ENCODE peak calls at places on chromosome 22, in seven cellular contexts. One of them, this sample, is unnamed.

GRCh38 chr22:28023036-28023435 is 104.0 kb upstream of the PITPNB start:
- DNase-seq in A549: no peak
- DNase-seq in H1: no peak
- DNase-seq in stomach: no peak
- DNase-seq in upper lobe of left lung: no peak
- DNase-seq in HepG2: no peak
- DNase-seq in transverse colon: no peak
- DNase-seq in this sample: peak; percentile 37

GRCh38 chr22:29393019-29393608 is 4.7 kb upstream of the AP1B1 start:
- DNase-seq in A549: no peak
- DNase-seq in H1: no peak
- DNase-seq in stomach: no peak
- DNase-seq in upper lobe of left lung: no peak
- DNase-seq in HepG2: no peak
- DNase-seq in transverse colon: no peak
- DNase-seq in this sample: no peak

GRCh38 chr22:25216230-25216629 is 3.2 kb upstream of the CRYBB2 start:
- DNase-seq in A549: no peak
- DNase-seq in H1: no peak
- DNase-seq in stomach: no peak
- DNase-seq in upper lobe of left lung: no peak
- DNase-seq in HepG2: no peak
- DNase-seq in transverse colon: no peak
- DNase-seq in this sample: no peak

GRCh38 chr22:43882122-43882767 is 9.6 kb downstream of the PNPLA5 start:
- DNase-seq in A549: no peak
- DNase-seq in H1: no peak
- DNase-seq in stomach: no peak
- DNase-seq in upper lobe of left lung: no peak
- DNase-seq in HepG2: no peak
- DNase-seq in transverse colon: no peak
- DNase-seq in this sample: no peak

GRCh38 chr22:47107431-47107830 is 345.0 kb downstream of the TBC1D22A start:
- DNase-seq in A549: no peak
- DNase-seq in H1: no peak
- DNase-seq in stomach: no peak
- DNase-seq in upper lobe of left lung: no peak
- DNase-seq in HepG2: no peak
- DNase-seq in transverse colon: no peak
- DNase-seq in this sample: no peak

GRCh38 chr22:27801616-27802388 is at the start of gene MN1:
- DNase-seq in A549: peak; percentile 65
- DNase-seq in H1: peak; percentile 87
- DNase-seq in stomach: peak; percentile 48
- DNase-seq in upper lobe of left lung: no peak
- DNase-seq in HepG2: no peak
- DNase-seq in transverse colon: peak; percentile 25
- DNase-seq in this sample: no peak

GRCh38 chr22:25966448-25966913 is 202.8 kb upstream of the SEZ6L start:
- DNase-seq in A549: no peak
- DNase-seq in H1: no peak
- DNase-seq in stomach: no peak
- DNase-seq in upper lobe of left lung: no peak
- DNase-seq in HepG2: no peak
- DNase-seq in transverse colon: no peak
- DNase-seq in this sample: no peak

GRCh38 chr22:25419247-25420113 is 145.0 kb upstream of the GRK3 start:
- DNase-seq in A549: no peak
- DNase-seq in H1: no peak
- DNase-seq in stomach: no peak
- DNase-seq in upper lobe of left lung: peak; percentile 84
- DNase-seq in HepG2: peak; percentile 37
- DNase-seq in transverse colon: peak; percentile 38
- DNase-seq in this sample: no peak

GRCh38 chr22:30169002-30169401 is 77.6 kb downstream of the LIF start:
- DNase-seq in A549: no peak
- DNase-seq in H1: no peak
- DNase-seq in stomach: no peak
- DNase-seq in upper lobe of left lung: no peak
- DNase-seq in HepG2: no peak
- DNase-seq in transverse colon: no peak
- DNase-seq in this sample: no peak

GRCh38 chr22:33539902-33540751 is 380.1 kb downstream of the LARGE1 start:
- DNase-seq in A549: peak; percentile 58
- DNase-seq in H1: no peak
- DNase-seq in stomach: peak; percentile 86
- DNase-seq in upper lobe of left lung: peak; percentile 43
- DNase-seq in HepG2: peak; percentile 100
- DNase-seq in transverse colon: peak; percentile 73
- DNase-seq in this sample: peak; percentile 81

GRCh38 chr22:18031670-18032454 is 7.5 kb upstream of the MICAL3 start:
- DNase-seq in A549: peak; percentile 48
- DNase-seq in H1: no peak
- DNase-seq in stomach: no peak
- DNase-seq in upper lobe of left lung: no peak
- DNase-seq in HepG2: no peak
- DNase-seq in transverse colon: no peak
- DNase-seq in this sample: no peak

GRCh38 chr22:19473578-19473977 is 5.4 kb downstream of the UFD1 start:
- DNase-seq in A549: no peak
- DNase-seq in H1: no peak
- DNase-seq in stomach: no peak
- DNase-seq in upper lobe of left lung: no peak
- DNase-seq in HepG2: no peak
- DNase-seq in transverse colon: no peak
- DNase-seq in this sample: no peak

GRCh38 chr22:47371263-47372090 is 609.0 kb downstream of the TBC1D22A start:
- DNase-seq in A549: no peak
- DNase-seq in H1: no peak
- DNase-seq in stomach: peak; percentile 16
- DNase-seq in upper lobe of left lung: peak; percentile 6
- DNase-seq in HepG2: no peak
- DNase-seq in transverse colon: no peak
- DNase-seq in this sample: no peak

GRCh38 chr22:23527971-23528740 is 51.9 kb downstream of the IGLL1 start:
- DNase-seq in A549: no peak
- DNase-seq in H1: no peak
- DNase-seq in stomach: no peak
- DNase-seq in upper lobe of left lung: no peak
- DNase-seq in HepG2: no peak
- DNase-seq in transverse colon: no peak
- DNase-seq in this sample: peak; percentile 65

GRCh38 chr22:22520020-22520656 is at the start of gene ZNF280A:
- DNase-seq in A549: peak; percentile 67
- DNase-seq in H1: no peak
- DNase-seq in stomach: no peak
- DNase-seq in upper lobe of left lung: no peak
- DNase-seq in HepG2: peak; percentile 94
- DNase-seq in transverse colon: no peak
- DNase-seq in this sample: no peak

GRCh38 chr22:45844009-45844408 is 133.0 kb downstream of the WNT7B start:
- DNase-seq in A549: no peak
- DNase-seq in H1: no peak
- DNase-seq in stomach: no peak
- DNase-seq in upper lobe of left lung: no peak
- DNase-seq in HepG2: no peak
- DNase-seq in transverse colon: no peak
- DNase-seq in this sample: no peak

GRCh38 chr22:33894515-33894914 is 25.8 kb downstream of the LARGE1 start:
- DNase-seq in A549: no peak
- DNase-seq in H1: no peak
- DNase-seq in stomach: no peak
- DNase-seq in upper lobe of left lung: no peak
- DNase-seq in HepG2: peak; percentile 34
- DNase-seq in transverse colon: no peak
- DNase-seq in this sample: no peak

GRCh38 chr22:45451988-45452387 is 38.5 kb downstream of the RIBC2 start:
- DNase-seq in A549: no peak
- DNase-seq in H1: no peak
- DNase-seq in stomach: no peak
- DNase-seq in upper lobe of left lung: no peak
- DNase-seq in HepG2: no peak
- DNase-seq in transverse colon: no peak
- DNase-seq in this sample: no peak

GRCh38 chr22:31943206-31943975 is 944 bp upstream of the YWHAH start:
- DNase-seq in A549: no peak
- DNase-seq in H1: no peak
- DNase-seq in stomach: no peak
- DNase-seq in upper lobe of left lung: no peak
- DNase-seq in HepG2: no peak
- DNase-seq in transverse colon: no peak
- DNase-seq in this sample: no peak

GRCh38 chr22:31945478-31945815 is 1.1 kb downstream of the YWHAH start:
- DNase-seq in A549: no peak
- DNase-seq in H1: no peak
- DNase-seq in stomach: no peak
- DNase-seq in upper lobe of left lung: no peak
- DNase-seq in HepG2: no peak
- DNase-seq in transverse colon: peak; percentile 26
- DNase-seq in this sample: no peak

GRCh38 chr22:31945971-31946680 is 1.8 kb downstream of the YWHAH start:
- DNase-seq in A549: no peak
- DNase-seq in H1: no peak
- DNase-seq in stomach: no peak
- DNase-seq in upper lobe of left lung: peak; percentile 49
- DNase-seq in HepG2: no peak
- DNase-seq in transverse colon: no peak
- DNase-seq in this sample: no peak

GRCh38 chr22:31944700-31945477 is 554 bp downstream of the YWHAH start:
- DNase-seq in A549: peak; percentile 16
- DNase-seq in H1: peak; percentile 71
- DNase-seq in stomach: peak; percentile 52
- DNase-seq in upper lobe of left lung: peak; percentile 50
- DNase-seq in HepG2: no peak
- DNase-seq in transverse colon: peak; percentile 60
- DNase-seq in this sample: peak; percentile 81

GRCh38 chr22:31943976-31944699 is at the start of gene YWHAH:
- DNase-seq in A549: peak; percentile 83
- DNase-seq in H1: peak; percentile 95
- DNase-seq in stomach: peak; percentile 97
- DNase-seq in upper lobe of left lung: peak; percentile 95
- DNase-seq in HepG2: peak; percentile 88
- DNase-seq in transverse colon: peak; percentile 98
- DNase-seq in this sample: peak; percentile 96
- TF ChIP-seq EP300 in A549: no peak
- TF ChIP-seq EP300 in H1: no peak
- TF ChIP-seq EP300 in stomach: no peak
- TF ChIP-seq EP300 in upper lobe of left lung: no peak
- TF ChIP-seq EP300 in HepG2: no peak
- TF ChIP-seq EP300 in transverse colon: no peak
- TF ChIP-seq EP300 in this sample: no peak

GRCh38 chr22:31248965-31249940 is 37.2 kb downstream of the LIMK2 start:
- DNase-seq in A549: no peak
- DNase-seq in H1: no peak
- DNase-seq in stomach: no peak
- DNase-seq in upper lobe of left lung: peak; percentile 74
- DNase-seq in HepG2: no peak
- DNase-seq in transverse colon: no peak
- DNase-seq in this sample: no peak
- TF ChIP-seq POLR2A in A549: no peak
- TF ChIP-seq POLR2A in H1: no peak
- TF ChIP-seq POLR2A in stomach: no peak
- TF ChIP-seq POLR2A in upper lobe of left lung: no peak
- TF ChIP-seq POLR2A in HepG2: no peak
- TF ChIP-seq POLR2A in transverse colon: no peak
- TF ChIP-seq POLR2A in this sample: no peak

GRCh38 chr22:50189849-50190181 is 4.1 kb downstream of the TRABD start:
- DNase-seq in A549: no peak
- DNase-seq in H1: no peak
- DNase-seq in stomach: no peak
- DNase-seq in upper lobe of left lung: no peak
- DNase-seq in HepG2: no peak
- DNase-seq in transverse colon: peak; percentile 47
- DNase-seq in this sample: no peak
- H3K4me3 ChIP-seq in A549: peak overlapping the region; percentile 56
- H3K4me3 ChIP-seq in H1: no peak overlapping the region
- H3K4me3 ChIP-seq in stomach: peak overlapping the region; percentile 38
- H3K4me3 ChIP-seq in upper lobe of left lung: peak overlapping the region; percentile 55
- H3K4me3 ChIP-seq in HepG2: no peak overlapping the region
- H3K4me3 ChIP-seq in transverse colon: peak overlapping the region; percentile 42
- H3K4me3 ChIP-seq in this sample: peak overlapping the region; percentile 49

GRCh38 chr22:37639070-37639760 is at the start of gene SH3BP1:
- DNase-seq in A549: no peak
- DNase-seq in H1: peak; percentile 86
- DNase-seq in stomach: peak; percentile 59
- DNase-seq in upper lobe of left lung: peak; percentile 63
- DNase-seq in HepG2: peak; percentile 57
- DNase-seq in transverse colon: peak; percentile 81
- DNase-seq in this sample: no peak
- TF ChIP-seq EP300 in A549: no peak
- TF ChIP-seq EP300 in H1: no peak
- TF ChIP-seq EP300 in stomach: no peak
- TF ChIP-seq EP300 in upper lobe of left lung: no peak
- TF ChIP-seq EP300 in HepG2: no peak
- TF ChIP-seq EP300 in transverse colon: no peak
- TF ChIP-seq EP300 in this sample: no peak

This sample was measured in suprapubic skin.